ENCODE peak calls at places on chromosomes 3 and 15, in eight cellular contexts. N is MM.1S, J is GM12878, V is mesendoderm, Q is HCT116, W is GM23338, M is A549, C is SK-N-SH. I is an unnamed sample.

GRCh38 chr3:21292971-21293370 is 458.0 kb downstream of the ZNF385D start:
- DNase-seq in V (no peak), W (no peak), N (no peak), J (no peak), Q (no peak), C (no peak), M (no peak), I (no peak)

GRCh38 chr3:52104664-52105281 is 48.4 kb upstream of the DUSP7 start:
- DNase-seq in N (no peak), C (no peak), W (no peak), V (no peak), M (no peak), Q (no peak), J (no peak), I (no peak)

GRCh38 chr3:152396867-152397266 is 128.1 kb downstream of the MBNL1 start:
- DNase-seq in C (no peak), V (no peak), Q (no peak), N (no peak), M (no peak), J (no peak), W (no peak), I (no peak)

GRCh38 chr3:126147147-126147931 is 33.0 kb downstream of the ALDH1L1 start:
- DNase-seq in W (no peak), C (no peak), M (no peak), V (no peak), N (no peak), Q (no peak), J (no peak), I (no peak)

GRCh38 chr3:132256984-132257383 is 60.2 kb upstream of the ACP3 start:
- DNase-seq in Q (peak; percentile 38), M (no peak), W (peak; percentile 83), N (no peak), C (peak; percentile 20), V (peak; percentile 86), J (no peak), I (peak; percentile 46)

GRCh38 chr15:99472416-99473145 is 93.2 kb upstream of the MEF2A start:
- DNase-seq in Q (no peak), V (no peak), M (no peak), W (no peak), N (no peak), J (no peak), C (no peak), I (no peak)

GRCh38 chr15:67080900-67081431 is 15.6 kb downstream of the SMAD3 start:
- DNase-seq in V (no peak), W (no peak), C (no peak), N (peak; percentile 57), Q (no peak), M (no peak), J (peak; percentile 99), I (peak; percentile 96)

GRCh38 chr15:80182611-80183210 is 29.9 kb downstream of the FAH start:
- DNase-seq in C (no peak), J (no peak), W (no peak), M (no peak), Q (no peak), N (no peak), V (no peak), I (no peak)

GRCh38 chr15:87722941-87723691 is 533.4 kb downstream of the NTRK3 start:
- DNase-seq in Q (no peak), J (no peak), M (no peak), C (peak; percentile 68), N (no peak), V (no peak), W (peak; percentile 14), I (no peak)

GRCh38 chr15:101088311-101088710 is 163.5 kb downstream of the CHSY1 start:
- DNase-seq in C (no peak), W (no peak), N (no peak), M (no peak), J (no peak), V (no peak), Q (no peak), I (no peak)

GRCh38 chr15:74367296-74367854 is at the start of gene CYP11A1:
- DNase-seq in W (no peak), V (no peak), Q (no peak), J (no peak), M (no peak), N (no peak), C (no peak), I (no peak)

GRCh38 chr3:122785231-122785630 is 8.4 kb downstream of the HSPBAP1 start:
- DNase-seq in N (no peak), M (no peak), V (no peak), C (no peak), W (no peak), Q (no peak), J (no peak), I (no peak)

GRCh38 chr15:56786966-56787365 is 53.7 kb upstream of the ZNF280D start:
- DNase-seq in V (no peak), N (no peak), Q (no peak), J (no peak), C (no peak), M (no peak), W (no peak), I (no peak)

GRCh38 chr3:46565113-46565490 is 1.0 kb downstream of the LRRC2 start:
- DNase-seq in W (no peak), J (no peak), V (no peak), C (no peak), M (no peak), Q (no peak), N (no peak), I (no peak)

GRCh38 chr3:46561951-46562350 is 4.2 kb downstream of the LRRC2 start:
- DNase-seq in Q (no peak), C (no peak), W (no peak), V (no peak), N (no peak), J (no peak), M (no peak), I (no peak)

GRCh38 chr3:46564190-46565112 is 1.7 kb downstream of the LRRC2 start:
- DNase-seq in N (no peak), V (no peak), Q (no peak), M (no peak), W (no peak), C (no peak), J (no peak), I (no peak)

GRCh38 chr3:46566040-46566631 is at the start of gene LRRC2:
- DNase-seq in J (no peak), M (no peak), W (peak; percentile 72), V (peak; percentile 90), Q (no peak), N (peak; percentile 17), C (peak; percentile 88), I (no peak)

DNA sequence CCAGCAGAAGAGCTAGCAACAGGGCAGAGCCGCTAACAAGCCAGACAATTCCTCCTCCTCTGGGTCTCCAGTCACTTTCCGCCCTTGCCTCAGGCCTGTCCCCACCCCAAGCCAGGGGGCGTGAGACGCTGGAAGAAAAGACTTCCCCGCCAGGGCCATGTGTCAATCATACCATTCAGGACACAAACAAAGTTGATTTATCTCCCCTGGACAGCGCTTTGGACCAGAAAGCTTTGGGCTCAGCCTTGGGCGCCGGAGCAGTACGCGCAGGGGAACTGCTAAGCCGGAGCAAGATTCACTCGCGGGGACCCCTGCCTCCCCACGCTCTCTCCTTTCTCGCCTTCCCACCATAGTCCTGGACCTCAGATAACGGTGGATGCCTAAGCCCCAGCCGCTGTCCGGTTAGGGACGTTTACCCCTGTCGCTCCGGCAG is 479 bp downstream of the LRRC2 start:
- DNase-seq in Q (no peak), N (no peak), C (peak; percentile 30), V (peak; percentile 89), W (peak; percentile 80), M (no peak), J (no peak), I (no peak)
- H3K27ac ChIP-seq in Q (no peak overlapping the region), N (no peak overlapping the region), C (no peak overlapping the region), V (peak overlapping the region; percentile 89), W (peak overlapping the region; percentile 74), M (no peak overlapping the region), J (no peak overlapping the region), I (no peak overlapping the region)

GRCh38 chr3:11592460-11593298 is 51.0 kb downstream of the VGLL4 start:
- DNase-seq in N (no peak), V (no peak), M (no peak), W (no peak), Q (no peak), C (no peak), J (no peak), I (no peak)
- H3K4me1 ChIP-seq in N (no peaks in the 10 kb centered on the region), V (peaks cover 23% of the 10 kb centered on the region), M (peaks cover 11% of the 10 kb centered on the region), W (peaks cover 44% of the 10 kb centered on the region), Q (peaks cover 29% of the 10 kb centered on the region), C (peaks cover 41% of the 10 kb centered on the region), J (no peaks in the 10 kb centered on the region), I (peaks cover 67% of the 10 kb centered on the region)

GRCh38 chr3:115100172-115100571 is 46.9 kb downstream of the ZBTB20 start:
- DNase-seq in V (peak; percentile 7), W (peak; percentile 8), J (peak; percentile 9), C (peak; percentile 12), M (no peak), Q (no peak), N (no peak), I (no peak)

GRCh38 chr3:115095236-115095635 is 51.9 kb downstream of the ZBTB20 start:
- DNase-seq in J (no peak), W (no peak), M (no peak), C (no peak), N (no peak), V (no peak), Q (no peak), I (no peak)

GRCh38 chr3:115100806-115101205 is 46.3 kb downstream of the ZBTB20 start:
- DNase-seq in V (no peak), C (no peak), J (no peak), M (no peak), W (no peak), N (no peak), Q (no peak), I (no peak)

GRCh38 chr3:115099115-115099884 is 47.8 kb downstream of the ZBTB20 start:
- DNase-seq in J (no peak), W (no peak), V (no peak), Q (no peak), N (no peak), C (no peak), M (no peak), I (no peak)

GRCh38 chr3:115098354-115099073 is 48.6 kb downstream of the ZBTB20 start:
- DNase-seq in C (no peak), M (no peak), W (no peak), N (no peak), Q (no peak), J (no peak), V (no peak), I (no peak)
- H3K4me2 ChIP-seq in C (no peak overlapping the region), M (no peak overlapping the region), W (no peak overlapping the region), N (no peak overlapping the region), Q (no peak overlapping the region), J (no peak overlapping the region), V (no peak overlapping the region), I (no peak overlapping the region)

DNA sequence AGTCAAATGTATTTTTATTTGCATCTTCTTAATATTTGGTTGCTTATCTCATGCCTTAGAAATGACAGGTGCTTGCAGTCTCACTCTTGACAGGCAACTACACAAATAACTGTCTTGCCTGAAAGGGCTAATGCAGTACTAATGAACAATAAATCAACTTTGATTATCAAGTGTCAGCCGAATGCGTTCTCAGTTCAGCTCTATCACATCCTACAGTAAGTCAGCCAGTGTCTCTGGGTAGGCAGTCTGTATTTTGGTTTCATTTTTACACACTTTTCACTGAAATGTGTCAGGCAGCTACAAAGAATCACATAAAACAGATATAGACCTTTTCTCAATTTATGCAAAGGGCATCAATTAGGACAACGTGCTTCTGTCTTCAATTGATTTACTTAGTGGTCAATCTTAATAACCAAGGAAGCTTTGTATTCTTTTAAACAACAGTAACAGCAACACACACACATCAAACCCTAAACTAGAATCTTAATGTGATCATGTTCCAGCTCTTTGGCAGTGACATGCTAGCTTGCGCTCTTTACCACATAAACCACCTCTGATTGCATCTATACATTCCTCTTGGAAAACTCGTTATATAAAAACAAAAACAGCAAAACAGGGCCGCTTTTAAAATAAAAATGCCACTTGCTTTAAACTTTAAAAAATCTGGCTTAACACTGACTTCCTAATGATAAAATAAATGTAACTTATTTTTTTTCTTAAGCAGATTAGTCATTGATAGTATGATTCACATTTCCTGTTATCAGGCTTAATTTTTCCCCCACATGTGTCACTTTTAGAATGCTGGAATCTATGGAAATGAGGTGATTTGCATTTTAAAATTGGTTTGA is 520.4 kb downstream of the FOXP1 start:
- DNase-seq in W (no peak), C (peak; percentile 9), Q (no peak), V (no peak), J (no peak), M (no peak), N (peak; percentile 58), I (peak; percentile 60)
- H3K27ac ChIP-seq in W (no peak overlapping the region), C (peak overlapping the region; percentile 97), Q (no peak overlapping the region), V (no peak overlapping the region), J (no peak overlapping the region), M (no peak overlapping the region), N (peak overlapping the region; percentile 89), I (peak overlapping the region; percentile 82)